ENCODE peak calls at places on chromosomes 4 and X, in seven cellular contexts. C is uterus, E is brain microvascular endothelial cell, N is stomach, U is pancreas, Q is mesenchymal stem cell, V is PC-3. M is an unnamed sample.

GRCh38 chrX:45778621-45779020 is 577.9 kb upstream of the DIPK2B start:
- DNase-seq in C (no peak), E (no peak), N (no peak), U (no peak), Q (no peak), V (no peak), M (no peak)

GRCh38 chr4:104641427-104641826 is 146.7 kb upstream of the CXXC4 start:
- DNase-seq in C (no peak), E (no peak), N (no peak), U (no peak), Q (no peak), V (no peak), M (no peak)

GRCh38 chrX:38561951-38562719 is 793 bp downstream of the TSPAN7 start:
- DNase-seq in C (peak), E (no peak), N (no peak), U (peak), Q (peak), V (no peak), M (peak)

GRCh38 chr4:171891038-171891437 is 77.8 kb downstream of the GALNTL6 start:
- DNase-seq in C (no peak), E (no peak), N (no peak), U (no peak), Q (no peak), V (no peak), M (no peak)

GRCh38 chr4:126890994-126891393 is 741.8 kb upstream of the INTU start:
- DNase-seq in C (no peak), E (peak), N (no peak), U (no peak), Q (peak), V (no peak), M (no peak)

GRCh38 chr4:78056265-78057129 is 626 bp upstream of the FRAS1 start:
- DNase-seq in C (peak), E (peak), N (peak), U (peak), Q (peak), V (peak), M (no peak)

GRCh38 chr4:56213543-56213942 is 173.7 kb downstream of the AASDH start:
- DNase-seq in C (no peak), E (no peak), N (no peak), U (no peak), Q (no peak), V (no peak), M (no peak)

GRCh38 chrX:48003367-48003757 is 427 bp downstream of the ZNF182 start:
- DNase-seq in C (no peak), E (no peak), N (no peak), U (peak), Q (no peak), V (no peak), M (no peak)

GRCh38 chr4:83489711-83490326 is 4.9 kb upstream of the ABRAXAS1 start:
- DNase-seq in C (no peak), E (no peak), N (no peak), U (no peak), Q (no peak), V (no peak), M (no peak)

GRCh38 chrX:70422886-70423336 is at the start of gene GDPD2:
- DNase-seq in C (no peak), E (no peak), N (peak), U (peak), Q (no peak), V (peak), M (no peak)

GRCh38 chr4:2934077-2934812 is 29.0 kb downstream of the NOP14 start:
- DNase-seq in C (peak), E (peak), N (peak), U (peak), Q (peak), V (peak), M (no peak)

GRCh38 chr4:11480683-11481082 is 52.0 kb upstream of the HS3ST1 start:
- DNase-seq in C (no peak), E (no peak), N (no peak), U (no peak), Q (no peak), V (peak), M (peak)

GRCh38 chr4:88828846-88829245 is 131.2 kb upstream of the NAP1L5 start:
- DNase-seq in C (no peak), E (no peak), N (no peak), U (no peak), Q (no peak), V (no peak), M (no peak)

GRCh38 chr4:181308476-181309170 is 934.6 kb upstream of the TENM3 start:
- DNase-seq in C (no peak), E (no peak), N (peak), U (no peak), Q (no peak), V (no peak), M (no peak)

GRCh38 chr4:7355795-7356194 is 78.9 kb downstream of the PSAPL1 start:
- DNase-seq in C (no peak), E (no peak), N (no peak), U (peak), Q (no peak), V (no peak), M (no peak)

GRCh38 chr4:7213802-7214201 is 21.5 kb downstream of the SORCS2 start:
- DNase-seq in C (no peak), E (no peak), N (no peak), U (no peak), Q (no peak), V (no peak), M (no peak)

GRCh38 chrX:124033821-124034220 is 72.3 kb downstream of the STAG2 start:
- DNase-seq in C (no peak), E (peak), N (no peak), U (no peak), Q (peak), V (peak), M (no peak)

GRCh38 chrX:27600686-27601085 is 10.5 kb downstream of the DCAF8L2 start:
- DNase-seq in C (no peak), E (no peak), N (no peak), U (no peak), Q (no peak), V (peak), M (no peak)

GRCh38 chrX:87516716-87517115 is 886 bp upstream of the KLHL4 start:
- DNase-seq in C (no peak), E (peak), N (no peak), U (no peak), Q (peak), V (peak), M (no peak)

GRCh38 chr4:90209922-90210321 is 82.7 kb downstream of the CCSER1 start:
- DNase-seq in C (no peak), E (no peak), N (no peak), U (no peak), Q (no peak), V (peak), M (no peak)

GRCh38 chr4:129446074-129446473 is 350.1 kb downstream of the C4orf33 start:
- DNase-seq in C (no peak), E (peak), N (no peak), U (no peak), Q (peak), V (no peak), M (no peak)

GRCh38 chr4:122450847-122451246 is 5.7 kb downstream of the IL2 start:
- DNase-seq in C (no peak), E (peak), N (no peak), U (no peak), Q (peak), V (peak), M (no peak)

GRCh38 chrX:71622347-71623104 is 4.2 kb upstream of the CXCR3 start:
- DNase-seq in C (peak), E (peak), N (peak), U (peak), Q (peak), V (peak), M (no peak)

GRCh38 chrX:10979956-10980355 is 131.2 kb upstream of the HCCS start:
- DNase-seq in C (no peak), E (no peak), N (no peak), U (no peak), Q (no peak), V (no peak), M (no peak)

GRCh38 chr4:173651651-173652282 is 121.7 kb upstream of the HAND2 start:
- DNase-seq in C (no peak), E (no peak), N (no peak), U (no peak), Q (no peak), V (no peak), M (no peak)

GRCh38 chrX:18890724-18891560 is 93.0 kb downstream of the PHKA2 start:
- DNase-seq in C (no peak), E (no peak), N (no peak), U (no peak), Q (no peak), V (no peak), M (no peak)

GRCh38 chr4:119939066-119939995 is 127.3 kb downstream of the MAD2L1 start:
- DNase-seq in C (no peak), E (peak), N (no peak), U (no peak), Q (no peak), V (no peak), M (no peak)

GRCh38 chr4:184688447-184688846 is 38.9 kb downstream of the PRIMPOL start:
- DNase-seq in C (no peak), E (peak), N (no peak), U (no peak), Q (peak), V (peak), M (no peak)

GRCh38 chr4:88219099-88219498 is 60.7 kb upstream of the ABCG2 start:
- DNase-seq in C (no peak), E (no peak), N (no peak), U (no peak), Q (peak), V (peak), M (no peak)

GRCh38 chrX:101079223-101079622 is 544 bp downstream of the TMEM35A start:
- DNase-seq in C (no peak), E (no peak), N (no peak), U (no peak), Q (peak), V (no peak), M (no peak)

GRCh38 chr4:185201983-185202962 is 1.5 kb downstream of the CFAP97 start:
- DNase-seq in C (no peak), E (no peak), N (no peak), U (no peak), Q (peak), V (no peak), M (no peak)

DNA sequence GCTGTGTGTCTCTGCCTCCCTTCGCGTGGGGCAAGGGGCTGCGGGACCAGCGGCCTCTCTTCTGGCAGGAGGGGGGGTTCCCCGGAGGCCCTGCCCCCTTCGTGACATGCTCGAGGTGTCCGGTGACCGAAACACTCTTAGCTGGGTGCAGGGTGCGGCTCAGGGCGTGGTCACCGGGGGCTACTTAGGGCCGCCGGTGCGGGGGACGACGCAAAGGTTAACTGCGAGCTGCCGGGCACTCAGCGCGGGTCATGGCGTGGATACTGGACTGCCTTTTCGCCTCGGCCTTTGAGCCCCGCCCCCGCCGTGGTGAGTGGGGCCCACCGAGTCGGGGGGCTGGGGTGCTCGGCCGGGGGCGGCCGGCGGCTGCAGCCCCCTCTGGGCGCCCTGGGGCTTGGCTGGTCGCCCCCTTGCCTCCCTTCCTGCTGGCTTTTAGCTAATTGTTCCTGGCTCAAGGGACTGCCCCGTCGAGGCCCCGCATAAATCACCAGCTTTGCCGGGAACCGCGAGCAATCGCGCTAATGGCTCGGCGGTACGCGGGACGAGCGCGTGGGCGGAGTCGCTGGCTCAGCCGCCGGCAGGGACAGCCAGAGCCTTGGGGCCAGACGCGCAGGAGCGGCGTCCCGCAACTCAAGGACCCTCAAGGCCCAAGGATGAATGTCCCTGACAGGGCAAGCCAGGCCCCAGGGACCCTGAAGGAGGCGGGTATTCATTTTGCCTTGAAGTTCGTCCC is at the start of gene ARHGAP36:
- DNase-seq in C (no peak), E (no peak), N (no peak), U (peak), Q (peak), V (no peak), M (no peak)
- H3K4me3 ChIP-seq in C (no peak), E (no peak), N (peak), U (no peak), Q (no peak), V (no peak), M (no peak)

GRCh38 chrX:78109458-78109857 is 5.4 kb downstream of the PGK1 start:
- DNase-seq in C (no peak), E (no peak), N (no peak), U (no peak), Q (no peak), V (no peak), M (no peak)
- H3K4me3 ChIP-seq in C (no peak), E (no peak), N (no peak), U (no peak), Q (no peak), V (peak), M (no peak)

DNA sequence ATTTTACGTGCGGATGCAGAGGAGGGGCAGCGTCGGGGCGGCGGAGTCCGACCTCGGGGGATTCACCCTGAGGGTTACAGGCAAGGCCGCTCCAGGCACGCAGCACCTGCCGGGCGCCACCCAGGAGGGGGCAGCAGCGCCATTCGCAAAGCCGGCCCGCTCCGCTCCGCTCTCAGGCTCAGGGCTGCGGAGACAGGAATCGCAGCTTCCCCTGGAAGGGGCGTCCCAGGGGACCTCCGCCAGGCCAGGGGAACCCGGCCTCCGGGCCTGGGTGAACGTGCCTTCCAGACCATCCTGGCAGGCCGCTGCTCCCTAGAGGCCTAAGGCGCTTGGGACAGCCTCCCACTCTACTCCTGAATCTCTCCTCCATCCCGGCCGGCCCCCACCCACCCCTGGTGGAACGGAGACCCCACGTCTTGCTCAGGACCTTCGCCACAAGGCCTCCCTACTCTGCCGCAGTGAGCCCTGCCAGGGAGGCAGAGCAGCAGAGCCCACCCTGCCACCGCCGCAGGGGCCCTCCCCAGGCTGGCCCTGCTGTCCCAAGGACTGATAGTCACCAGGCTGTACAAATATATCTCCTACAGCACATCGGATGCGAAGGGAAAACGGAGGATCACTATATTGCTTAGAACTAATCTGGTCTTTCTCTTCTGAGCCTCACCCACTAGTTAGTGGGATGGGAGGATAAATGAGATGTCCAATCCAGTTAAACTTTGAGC is 114.9 kb downstream of the SMIM20 start:
- DNase-seq in C (peak), E (no peak), N (peak), U (peak), Q (peak), V (no peak), M (peak)
- H3K4me3 ChIP-seq in C (no peak), E (peak), N (no peak), U (no peak), Q (peak), V (no peak), M (peak)

DNA sequence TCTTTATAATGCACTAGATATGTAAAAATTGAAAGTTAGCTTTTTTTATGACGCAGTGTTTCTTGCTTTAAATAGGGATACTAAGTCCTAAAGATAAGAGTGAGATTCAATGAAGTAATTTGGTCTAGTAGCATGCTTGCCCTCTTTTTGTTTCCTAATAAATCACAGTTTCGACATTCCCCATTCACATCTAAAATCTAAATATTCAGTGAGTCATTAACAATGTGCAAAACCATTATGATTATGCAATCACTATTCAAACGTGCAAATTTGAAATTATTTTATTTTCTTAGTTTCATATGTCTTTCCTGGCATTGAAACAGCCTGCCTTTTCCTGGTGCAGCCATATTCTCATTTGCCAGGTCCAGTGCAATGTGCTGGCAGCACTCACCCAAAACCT is 1350.5 kb upstream of the PABPC4L start:
- DNase-seq in C (no peak), E (no peak), N (no peak), U (no peak), Q (no peak), V (no peak), M (no peak)
- H3K4me3 ChIP-seq in C (no peak), E (no peak), N (no peak), U (no peak), Q (no peak), V (no peak), M (no peak)

GRCh38 chr4:153919667-153920066 is 130.8 kb upstream of the SFRP2 start:
- DNase-seq in C (no peak), E (no peak), N (no peak), U (no peak), Q (no peak), V (no peak), M (no peak)
- H3K4me3 ChIP-seq in C (no peak), E (no peak), N (no peak), U (no peak), Q (no peak), V (no peak), M (no peak)

M was measured in ascending aorta.